ENCODE peak calls at places on chromosomes 7 and 10, in ten cellular contexts. H is right lobe of liver, L is IMR-90, V is tibial nerve, S is transverse colon, E is breast epithelium, P is body of pancreas, N is esophagus muscularis mucosa, C is A549, U is prostate gland. Z is an unnamed sample.

GRCh38 chr7:47181609-47182264 is 400.2 kb downstream of the TNS3 start:
- DNase-seq in H (peak), L (no peak), V (no peak), S (peak), E (no peak), P (peak), N (peak), C (no peak), U (peak), Z (peak)

GRCh38 chr10:63666836-63667383 is 145.7 kb downstream of the REEP3 start:
- DNase-seq in H (no peak), L (peak), V (no peak), S (no peak), E (no peak), P (no peak), N (no peak), C (no peak), U (no peak), Z (no peak)

GRCh38 chr7:47513741-47514241 is 68.1 kb downstream of the TNS3 start:
- DNase-seq in H (no peak), L (peak), V (no peak), S (no peak), E (no peak), P (no peak), N (no peak), C (no peak), U (peak), Z (no peak)

GRCh38 chr7:2719007-2719406 is 31.0 kb downstream of the AMZ1 start:
- DNase-seq in H (no peak), L (no peak), V (no peak), S (no peak), E (no peak), P (peak), N (no peak), C (peak), U (no peak), Z (no peak)

GRCh38 chr7:108459922-108460551 is 3.8 kb upstream of the NRCAM start:
- DNase-seq in H (no peak), L (no peak), V (no peak), S (no peak), E (no peak), P (peak), N (no peak), C (peak), U (no peak), Z (no peak)

GRCh38 chr10:5840314-5841307 is 27.4 kb upstream of the GDI2 start:
- DNase-seq in H (no peak), L (no peak), V (peak), S (peak), E (no peak), P (peak), N (no peak), C (no peak), U (no peak), Z (peak)

GRCh38 chr10:32961892-32962369 is 3.9 kb upstream of the ITGB1 start:
- DNase-seq in H (no peak), L (peak), V (no peak), S (no peak), E (no peak), P (no peak), N (no peak), C (peak), U (no peak), Z (no peak)

GRCh38 chr7:8147004-8147403 is 115.0 kb downstream of the ICA1 start:
- DNase-seq in H (no peak), L (no peak), V (no peak), S (no peak), E (no peak), P (no peak), N (no peak), C (no peak), U (no peak), Z (no peak)

GRCh38 chr7:100584046-100584676 is 1.8 kb downstream of the LRCH4 start:
- DNase-seq in H (no peak), L (peak), V (no peak), S (no peak), E (no peak), P (no peak), N (no peak), C (no peak), U (no peak), Z (no peak)

GRCh38 chr10:71185209-71185608 is 27.2 kb upstream of the UNC5B start:
- DNase-seq in H (no peak), L (no peak), V (no peak), S (no peak), E (no peak), P (no peak), N (no peak), C (no peak), U (no peak), Z (no peak)

GRCh38 chr7:116588225-116588624 is 63.4 kb downstream of the CAV1 start:
- DNase-seq in H (no peak), L (peak), V (no peak), S (no peak), E (no peak), P (no peak), N (no peak), C (no peak), U (no peak), Z (no peak)

GRCh38 chr7:5528071-5528814 is 104.6 kb upstream of the TNRC18 start:
- DNase-seq in H (peak), L (peak), V (no peak), S (peak), E (peak), P (peak), N (no peak), C (peak), U (peak), Z (peak)

GRCh38 chr7:151637781-151638261 is 118.1 kb upstream of the RHEB start:
- DNase-seq in H (no peak), L (peak), V (no peak), S (no peak), E (no peak), P (no peak), N (no peak), C (no peak), U (no peak), Z (no peak)

GRCh38 chr7:24716480-24717246 is 40.6 kb downstream of the GSDME start:
- DNase-seq in H (no peak), L (no peak), V (no peak), S (no peak), E (no peak), P (no peak), N (peak), C (no peak), U (no peak), Z (no peak)

GRCh38 chr10:98373260-98373659 is 41.7 kb downstream of the PYROXD2 start:
- DNase-seq in H (no peak), L (no peak), V (no peak), S (no peak), E (no peak), P (no peak), N (no peak), C (no peak), U (no peak), Z (no peak)
- TF ChIP-seq POLR2A in H (no peak), L (no peak), V (no peak), S (no peak), E (no peak), P (no peak), N (no peak), C (no peak), U (no peak), Z (no peak)

GRCh38 chr7:28176645-28177044 is 4.0 kb downstream of the JAZF1 start:
- DNase-seq in H (no peak), L (no peak), V (no peak), S (no peak), E (no peak), P (no peak), N (no peak), C (no peak), U (no peak), Z (no peak)
- H3K27ac ChIP-seq in H (no peak), L (no peak), V (no peak), S (peak), E (no peak), P (no peak), N (peak), C (no peak), U (no peak), Z (peak)

GRCh38 chr7:36683695-36684357 is 40.5 kb downstream of the AOAH start:
- DNase-seq in H (no peak), L (no peak), V (no peak), S (no peak), E (no peak), P (no peak), N (no peak), C (no peak), U (no peak), Z (no peak)
- TF ChIP-seq POLR2A in H (no peak), L (no peak), V (no peak), S (no peak), E (no peak), P (no peak), N (no peak), C (no peak), U (no peak), Z (no peak)

GRCh38 chr7:74304550-74304949 is 15.3 kb downstream of the CLIP2 start:
- DNase-seq in H (no peak), L (no peak), V (no peak), S (no peak), E (no peak), P (no peak), N (no peak), C (no peak), U (no peak), Z (no peak)

GRCh38 chr7:74306737-74307469 is 17.7 kb downstream of the CLIP2 start:
- DNase-seq in H (no peak), L (peak), V (no peak), S (peak), E (peak), P (peak), N (no peak), C (no peak), U (peak), Z (peak)

GRCh38 chr7:74307738-74308505 is 18.7 kb downstream of the CLIP2 start:
- DNase-seq in H (peak), L (no peak), V (no peak), S (no peak), E (no peak), P (peak), N (no peak), C (no peak), U (no peak), Z (no peak)

GRCh38 chr7:74302745-74303221 is 13.6 kb downstream of the CLIP2 start:
- DNase-seq in H (no peak), L (no peak), V (no peak), S (no peak), E (no peak), P (peak), N (no peak), C (peak), U (no peak), Z (no peak)

GRCh38 chr7:74305987-74306736 is 17.0 kb downstream of the CLIP2 start:
- DNase-seq in H (no peak), L (no peak), V (no peak), S (no peak), E (no peak), P (no peak), N (no peak), C (no peak), U (no peak), Z (no peak)
- H3K27ac ChIP-seq in H (no peak), L (no peak), V (peak), S (peak), E (no peak), P (peak), N (peak), C (peak), U (no peak), Z (no peak)

GRCh38 chr10:22319559-22320558 is 1.0 kb upstream of the BMI1 start:
- DNase-seq in H (no peak), L (no peak), V (no peak), S (no peak), E (no peak), P (no peak), N (no peak), C (no peak), U (no peak), Z (no peak)
- TF ChIP-seq POLR2A in H (no peak), L (no peak), V (no peak), S (no peak), E (no peak), P (no peak), N (no peak), C (no peak), U (no peak), Z (no peak)

GRCh38 chr7:140623995-140624902 is 16.4 kb downstream of the DENND2A start:
- DNase-seq in H (no peak), L (peak), V (no peak), S (no peak), E (no peak), P (no peak), N (no peak), C (no peak), U (no peak), Z (peak)
- H3K27ac ChIP-seq in H (peak), L (peak), V (no peak), S (peak), E (peak), P (no peak), N (peak), C (peak), U (no peak), Z (peak)

GRCh38 chr10:14584643-14585042 is 190.1 kb downstream of the FAM107B start:
- DNase-seq in H (no peak), L (no peak), V (no peak), S (no peak), E (no peak), P (no peak), N (no peak), C (no peak), U (no peak), Z (no peak)

GRCh38 chr10:14588084-14588937 is 186.4 kb downstream of the FAM107B start:
- DNase-seq in H (no peak), L (peak), V (no peak), S (no peak), E (no peak), P (no peak), N (no peak), C (peak), U (no peak), Z (no peak)

GRCh38 chr10:14585287-14586193 is 189.2 kb downstream of the FAM107B start:
- DNase-seq in H (no peak), L (no peak), V (no peak), S (no peak), E (no peak), P (peak), N (no peak), C (no peak), U (no peak), Z (no peak)

GRCh38 chr10:14587540-14588083 is 187.1 kb downstream of the FAM107B start:
- DNase-seq in H (no peak), L (no peak), V (no peak), S (no peak), E (no peak), P (no peak), N (no peak), C (no peak), U (no peak), Z (no peak)

DNA sequence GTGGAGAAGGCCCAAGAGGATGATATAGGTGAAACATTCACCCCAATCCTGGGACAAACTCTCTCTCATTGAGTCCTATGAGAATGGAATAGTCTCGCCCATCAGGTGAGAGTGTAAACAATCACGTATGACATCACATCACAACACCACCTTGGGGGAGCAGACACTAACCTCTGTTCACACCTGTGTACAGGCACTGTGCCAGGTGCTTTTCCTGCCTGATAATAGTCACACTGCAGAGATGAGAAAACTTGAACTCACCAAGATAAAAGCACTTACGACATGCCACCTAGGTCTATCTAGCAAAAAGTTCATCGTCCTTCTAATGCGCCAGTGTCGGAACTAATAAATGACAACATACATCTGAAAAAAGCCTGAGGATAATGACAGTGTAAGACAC is 187.8 kb downstream of the FAM107B start:
- DNase-seq in H (no peak), L (no peak), V (no peak), S (peak), E (no peak), P (peak), N (no peak), C (no peak), U (no peak), Z (no peak)
- TF ChIP-seq POLR2A in H (no peak), L (no peak), V (no peak), S (no peak), E (no peak), P (no peak), N (no peak), C (no peak), U (no peak), Z (no peak)

DNA sequence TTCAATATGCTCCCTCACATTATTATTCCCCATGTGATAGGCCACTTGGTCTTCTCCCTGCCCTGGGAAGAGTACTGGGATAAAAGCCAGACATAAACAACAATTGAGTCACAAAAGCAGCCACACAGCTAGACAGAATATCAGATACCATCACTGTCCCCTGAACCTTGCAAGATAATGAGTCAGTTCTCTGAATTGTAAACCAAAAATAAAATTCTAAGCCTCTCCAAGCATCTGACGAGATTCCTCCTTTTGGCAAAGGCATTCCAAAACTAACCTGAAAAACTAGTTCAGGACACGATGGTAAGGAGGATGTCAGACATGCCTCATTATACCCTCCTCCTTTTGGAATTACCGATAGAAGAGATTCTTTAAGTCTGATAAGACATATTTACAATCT is 450.7 kb downstream of the HTR7 start:
- DNase-seq in H (no peak), L (peak), V (no peak), S (no peak), E (no peak), P (no peak), N (no peak), C (no peak), U (no peak), Z (no peak)
- H3K27ac ChIP-seq in H (no peak), L (no peak), V (no peak), S (no peak), E (no peak), P (no peak), N (no peak), C (no peak), U (no peak), Z (no peak)

Z was measured in heart left ventricle.